ENCODE peak calls at places on chromosomes 12 and 14, in nine cellular contexts. S is fibroblast of pulmonary artery, B is OCI-LY7, K is MM.1S, X is lung, U is left ventricle myocardium inferior, V is transverse colon, M is Caco-2, L is Peyer's patch. G is an unnamed sample.

GRCh38 chr14:53055003-53055402 is 98.1 kb downstream of the DDHD1 start:
- DNase-seq in S (peak; percentile 79), B (peak; percentile 51), K (peak; percentile 18), X (no peak), U (no peak), V (no peak), M (peak; percentile 32), L (no peak), G (peak; percentile 65)

GRCh38 chr12:121603581-121603980 is 22.7 kb upstream of the ORAI1 start:
- DNase-seq in S (no peak), B (no peak), K (no peak), X (no peak), U (no peak), V (no peak), M (no peak), L (no peak), G (no peak)

GRCh38 chr12:108801736-108802665 is 55.4 kb downstream of the SSH1 start:
- DNase-seq in S (peak; percentile 66), B (no peak), K (no peak), X (no peak), U (peak; percentile 49), V (peak; percentile 27), M (no peak), L (no peak), G (no peak)

GRCh38 chr12:15157200-15157599 is 64.0 kb downstream of the RERG start:
- DNase-seq in S (peak; percentile 6), B (no peak), K (no peak), X (no peak), U (no peak), V (no peak), M (no peak), L (no peak), G (peak; percentile 20)

GRCh38 chr12:1518763-1519516 is 75.4 kb downstream of the FBXL14 start:
- DNase-seq in S (peak; percentile 74), B (no peak), K (no peak), X (no peak), U (no peak), V (no peak), M (no peak), L (no peak), G (peak; percentile 95)

GRCh38 chr12:131095826-131096680 is 142.3 kb downstream of the ADGRD1 start:
- DNase-seq in S (no peak), B (no peak), K (no peak), X (no peak), U (no peak), V (no peak), M (no peak), L (no peak), G (no peak)

GRCh38 chr14:64444140-64444539 is 21.2 kb upstream of the AKAP5 start:
- DNase-seq in S (no peak), B (no peak), K (no peak), X (no peak), U (no peak), V (no peak), M (no peak), L (peak; percentile 51), G (no peak)

GRCh38 chr12:52513736-52514135 is 6.5 kb downstream of the KRT5 start:
- DNase-seq in S (no peak), B (no peak), K (no peak), X (no peak), U (no peak), V (no peak), M (no peak), L (no peak), G (peak; percentile 70)

GRCh38 chr12:98332626-98333025 is 182.8 kb upstream of the TMPO start:
- DNase-seq in S (no peak), B (peak; percentile 80), K (no peak), X (no peak), U (no peak), V (no peak), M (no peak), L (no peak), G (peak; percentile 16)

GRCh38 chr14:89422181-89422951 is 5.3 kb upstream of the FOXN3 start:
- DNase-seq in S (peak; percentile 38), B (no peak), K (no peak), X (no peak), U (no peak), V (peak; percentile 66), M (peak; percentile 45), L (no peak), G (no peak)

GRCh38 chr14:90381011-90381790 is 15.6 kb upstream of the CALM1 start:
- DNase-seq in S (peak; percentile 23), B (peak; percentile 47), K (no peak), X (no peak), U (no peak), V (peak; percentile 71), M (peak; percentile 27), L (no peak), G (no peak)

GRCh38 chr12:44875954-44876553 is at the start of gene NELL2:
- DNase-seq in S (peak; percentile 10), B (peak; percentile 24), K (peak; percentile 50), X (peak; percentile 36), U (no peak), V (peak; percentile 51), M (peak; percentile 45), L (peak; percentile 38), G (peak; percentile 8)

GRCh38 chr14:101072945-101073597 is 169.5 kb upstream of the RTL1 start:
- DNase-seq in S (peak; percentile 95), B (no peak), K (peak; percentile 12), X (peak; percentile 29), U (no peak), V (peak; percentile 81), M (peak; percentile 62), L (peak; percentile 16), G (peak; percentile 98)

DNA sequence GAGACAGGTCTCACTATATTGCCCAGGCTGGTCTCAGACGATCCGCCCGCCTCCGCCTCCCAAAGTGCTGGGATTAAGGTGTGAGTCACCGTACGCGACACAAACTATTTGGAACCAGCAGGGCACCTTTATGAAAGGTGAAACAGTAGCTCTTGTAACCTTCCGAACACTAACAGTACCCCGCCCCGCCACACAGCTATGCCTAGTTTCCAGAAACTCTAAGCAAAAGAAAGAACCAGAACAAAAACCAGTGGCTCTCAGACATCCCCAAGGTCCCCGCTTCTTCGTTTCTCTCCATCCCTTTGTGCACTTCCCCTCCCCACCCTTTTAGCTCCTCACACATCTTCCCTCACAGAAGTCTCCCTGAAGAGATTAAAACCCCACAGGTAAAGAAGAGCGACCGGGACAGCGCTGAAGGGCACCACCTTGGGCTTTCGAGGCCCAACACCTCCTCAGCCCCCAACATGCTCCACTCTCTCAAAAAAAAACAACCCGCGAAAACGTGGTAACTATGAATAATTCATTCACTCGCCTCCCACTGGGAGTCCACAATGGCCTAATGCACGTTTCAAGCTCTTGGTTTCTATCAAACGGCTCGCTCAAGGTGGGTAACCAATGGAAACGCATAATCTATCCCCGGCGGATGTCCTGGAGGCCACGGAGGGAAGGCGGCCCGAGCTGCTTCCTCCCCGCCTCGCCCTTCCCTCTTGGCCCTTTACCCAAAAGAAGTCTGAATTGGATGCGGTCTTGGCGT is 899 bp downstream of the BAG5 start:
- DNase-seq in S (peak; percentile 73), B (peak; percentile 68), K (peak; percentile 16), X (peak; percentile 45), U (peak; percentile 46), V (no peak), M (peak; percentile 46), L (peak; percentile 23), G (peak; percentile 31)
- TF ChIP-seq CTCF in S (no peak), B (no peak), K (no peak), X (no peak), U (no peak), V (no peak), M (no peak), L (no peak), G (no peak)

GRCh38 chr12:33605776-33606175 is 166.2 kb upstream of the SYT10 start:
- DNase-seq in S (peak; percentile 39), B (peak; percentile 4), K (no peak), X (no peak), U (no peak), V (no peak), M (peak; percentile 43), L (no peak), G (peak; percentile 43)
- TF ChIP-seq CTCF in S (peak; percentile 35), B (peak; percentile 41), K (peak; percentile 27), X (no peak), U (peak; percentile 21), V (peak; percentile 14), M (peak; percentile 56), L (no peak), G (peak; percentile 32)

DNA sequence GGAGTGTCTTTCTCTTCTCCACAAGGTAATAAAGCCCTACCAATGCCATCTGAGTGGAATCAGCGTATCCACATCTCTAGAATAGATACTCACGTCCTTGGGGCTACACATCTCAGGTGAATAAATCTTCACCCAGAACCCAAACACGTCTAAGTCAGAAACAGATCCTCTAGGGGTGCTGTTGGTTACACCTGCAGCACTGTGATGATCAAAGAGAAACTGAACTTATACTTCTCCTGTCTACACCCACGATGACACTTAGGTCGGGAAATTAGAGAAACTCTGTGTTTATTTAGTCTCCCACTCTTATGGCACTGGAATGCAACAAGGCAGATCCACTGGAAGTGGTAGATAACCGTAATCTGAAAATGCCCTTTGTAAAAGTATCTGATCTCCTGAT is 46.2 kb downstream of the WIF1 start:
- DNase-seq in S (no peak), B (peak; percentile 4), K (peak; percentile 73), X (no peak), U (no peak), V (no peak), M (peak; percentile 26), L (no peak), G (peak; percentile 13)
- TF ChIP-seq CTCF in S (no peak), B (peak; percentile 32), K (peak; percentile 52), X (no peak), U (no peak), V (no peak), M (peak; percentile 54), L (no peak), G (peak; percentile 15)

GRCh38 chr12:48159976-48160525 is 2.7 kb upstream of the ASB8 start:
- DNase-seq in S (no peak), B (no peak), K (no peak), X (no peak), U (no peak), V (no peak), M (no peak), L (no peak), G (no peak)

GRCh38 chr12:48160807-48161206 is 3.5 kb upstream of the ASB8 start:
- DNase-seq in S (peak; percentile 38), B (no peak), K (no peak), X (no peak), U (no peak), V (no peak), M (no peak), L (no peak), G (no peak)

GRCh38 chr12:48157016-48157888 is at the start of gene ASB8:
- DNase-seq in S (peak; percentile 99), B (peak; percentile 99), K (peak; percentile 99), X (peak; percentile 99), U (peak; percentile 99), V (peak; percentile 99), M (peak; percentile 99), L (peak; percentile 99), G (peak; percentile 97)

GRCh38 chr12:48156648-48157015 is 683 bp downstream of the ASB8 start:
- DNase-seq in S (no peak), B (no peak), K (no peak), X (no peak), U (no peak), V (no peak), M (no peak), L (no peak), G (peak; percentile 7)

DNA sequence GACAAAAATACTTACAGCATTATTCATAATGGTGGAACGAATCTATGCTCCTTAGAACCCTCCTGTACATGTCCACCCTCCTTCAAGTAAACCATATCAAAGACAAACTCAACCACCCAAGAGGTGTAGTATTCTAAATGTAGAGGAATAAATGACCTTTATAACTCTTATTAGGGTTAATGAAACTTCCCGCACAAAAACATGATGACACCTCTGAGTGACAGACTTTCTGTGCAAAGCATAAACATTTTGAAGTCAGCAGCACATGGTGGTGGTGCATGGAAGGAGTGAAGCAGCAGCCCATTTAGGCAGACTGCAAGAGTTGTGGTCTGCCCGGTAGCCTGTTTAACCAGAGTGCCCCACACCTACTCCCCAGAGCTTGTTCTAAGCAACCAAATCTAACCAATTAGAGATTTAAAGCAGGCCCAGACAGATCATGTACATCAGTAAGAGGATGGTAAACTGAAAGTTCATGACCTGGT is 615 bp upstream of the ASB8 start:
- DNase-seq in S (no peak), B (peak; percentile 19), K (no peak), X (no peak), U (no peak), V (no peak), M (peak; percentile 6), L (no peak), G (no peak)
- TF ChIP-seq CTCF in S (no peak), B (peak; percentile 4), K (no peak), X (no peak), U (no peak), V (no peak), M (no peak), L (no peak), G (no peak)